ENCODE peak calls at places on chromosomes 7 and 10, in six cellular contexts. One of them, this sample, is unnamed. For H3K27me3, the result is how much of the 10 kb centered on the place peaks cover.

GRCh38 chr10:132590752-132591121 is 53.1 kb downstream of the INPP5A start:
- DNase-seq in left ventricle myocardium inferior: no peak
- DNase-seq in CD4-positive, alpha-beta T cell: no peak
- DNase-seq in fibroblast of lung: no peak
- DNase-seq in psoas muscle: no peak
- DNase-seq in body of pancreas: no peak
- DNase-seq in this sample: no peak

GRCh38 chr10:18400911-18401260 is 250.5 kb downstream of the NSUN6 start:
- DNase-seq in psoas muscle: no peak
- DNase-seq in fibroblast of lung: no peak
- DNase-seq in body of pancreas: peak
- DNase-seq in CD4-positive, alpha-beta T cell: no peak
- DNase-seq in left ventricle myocardium inferior: no peak
- DNase-seq in this sample: no peak

GRCh38 chr7:106281919-106282318 is 2.9 kb downstream of the NAMPT start:
- DNase-seq in left ventricle myocardium inferior: no peak
- DNase-seq in CD4-positive, alpha-beta T cell: no peak
- DNase-seq in body of pancreas: no peak
- DNase-seq in fibroblast of lung: no peak
- DNase-seq in psoas muscle: no peak
- DNase-seq in this sample: no peak

GRCh38 chr10:124650820-124651401 is 93.3 kb downstream of the FAM53B start:
- DNase-seq in psoas muscle: no peak
- DNase-seq in fibroblast of lung: no peak
- DNase-seq in CD4-positive, alpha-beta T cell: peak
- DNase-seq in left ventricle myocardium inferior: no peak
- DNase-seq in body of pancreas: no peak
- DNase-seq in this sample: no peak

GRCh38 chr7:33339074-33339805 is 209.9 kb downstream of the BBS9 start:
- DNase-seq in psoas muscle: no peak
- DNase-seq in left ventricle myocardium inferior: no peak
- DNase-seq in CD4-positive, alpha-beta T cell: no peak
- DNase-seq in body of pancreas: no peak
- DNase-seq in fibroblast of lung: peak
- DNase-seq in this sample: no peak

GRCh38 chr10:97757471-97757870 is 14.3 kb downstream of the SFRP5 start:
- DNase-seq in CD4-positive, alpha-beta T cell: no peak
- DNase-seq in left ventricle myocardium inferior: no peak
- DNase-seq in fibroblast of lung: no peak
- DNase-seq in body of pancreas: no peak
- DNase-seq in psoas muscle: peak
- DNase-seq in this sample: no peak

GRCh38 chr10:72738476-72738875 is 46.5 kb downstream of the MCU start:
- DNase-seq in fibroblast of lung: peak
- DNase-seq in body of pancreas: no peak
- DNase-seq in CD4-positive, alpha-beta T cell: no peak
- DNase-seq in left ventricle myocardium inferior: no peak
- DNase-seq in psoas muscle: no peak
- DNase-seq in this sample: no peak

GRCh38 chr7:141785711-141786552 is 4.1 kb upstream of the TAS2R5 start:
- DNase-seq in fibroblast of lung: peak
- DNase-seq in CD4-positive, alpha-beta T cell: no peak
- DNase-seq in psoas muscle: no peak
- DNase-seq in body of pancreas: peak
- DNase-seq in left ventricle myocardium inferior: no peak
- DNase-seq in this sample: peak

GRCh38 chr10:35379226-35380137 is 43.2 kb downstream of the CCNY start:
- DNase-seq in psoas muscle: peak
- DNase-seq in CD4-positive, alpha-beta T cell: no peak
- DNase-seq in left ventricle myocardium inferior: peak
- DNase-seq in fibroblast of lung: peak
- DNase-seq in body of pancreas: no peak
- DNase-seq in this sample: no peak

GRCh38 chr7:121288894-121289293 is 39.9 kb upstream of the WNT16 start:
- DNase-seq in CD4-positive, alpha-beta T cell: no peak
- DNase-seq in psoas muscle: no peak
- DNase-seq in fibroblast of lung: peak
- DNase-seq in left ventricle myocardium inferior: no peak
- DNase-seq in body of pancreas: no peak
- DNase-seq in this sample: no peak

GRCh38 chr7:157829491-157829890 is 492.7 kb downstream of the DNAJB6 start:
- DNase-seq in psoas muscle: no peak
- DNase-seq in body of pancreas: no peak
- DNase-seq in CD4-positive, alpha-beta T cell: no peak
- DNase-seq in left ventricle myocardium inferior: no peak
- DNase-seq in fibroblast of lung: no peak
- DNase-seq in this sample: no peak

GRCh38 chr10:118793545-118793944 is 38.8 kb upstream of the CACUL1 start:
- DNase-seq in CD4-positive, alpha-beta T cell: no peak
- DNase-seq in fibroblast of lung: no peak
- DNase-seq in left ventricle myocardium inferior: no peak
- DNase-seq in psoas muscle: peak
- DNase-seq in body of pancreas: no peak
- DNase-seq in this sample: no peak

GRCh38 chr10:48364659-48365405 is 58.4 kb downstream of the MAPK8 start:
- DNase-seq in CD4-positive, alpha-beta T cell: no peak
- DNase-seq in psoas muscle: no peak
- DNase-seq in left ventricle myocardium inferior: no peak
- DNase-seq in body of pancreas: no peak
- DNase-seq in fibroblast of lung: peak
- DNase-seq in this sample: peak

GRCh38 chr10:103884681-103885139 is 29.3 kb upstream of the SH3PXD2A start:
- DNase-seq in psoas muscle: no peak
- DNase-seq in body of pancreas: peak
- DNase-seq in fibroblast of lung: peak
- DNase-seq in CD4-positive, alpha-beta T cell: no peak
- DNase-seq in left ventricle myocardium inferior: no peak
- DNase-seq in this sample: peak

GRCh38 chr10:7797582-7797981 is 9.6 kb downstream of the ATP5F1C start:
- DNase-seq in CD4-positive, alpha-beta T cell: no peak
- DNase-seq in left ventricle myocardium inferior: peak
- DNase-seq in fibroblast of lung: peak
- DNase-seq in body of pancreas: no peak
- DNase-seq in psoas muscle: peak
- DNase-seq in this sample: peak

GRCh38 chr7:94620703-94621118 is 35.2 kb downstream of the SGCE start:
- DNase-seq in CD4-positive, alpha-beta T cell: no peak
- DNase-seq in fibroblast of lung: peak
- DNase-seq in body of pancreas: peak
- DNase-seq in psoas muscle: peak
- DNase-seq in left ventricle myocardium inferior: peak
- DNase-seq in this sample: peak

GRCh38 chr10:128465697-128466096 is 339.5 kb upstream of the MKI67 start:
- DNase-seq in body of pancreas: no peak
- DNase-seq in psoas muscle: no peak
- DNase-seq in CD4-positive, alpha-beta T cell: no peak
- DNase-seq in left ventricle myocardium inferior: no peak
- DNase-seq in fibroblast of lung: no peak
- DNase-seq in this sample: no peak

GRCh38 chr7:30699706-30700495 is 17.6 kb upstream of the CRHR2 start:
- DNase-seq in CD4-positive, alpha-beta T cell: no peak
- DNase-seq in body of pancreas: no peak
- DNase-seq in psoas muscle: no peak
- DNase-seq in left ventricle myocardium inferior: no peak
- DNase-seq in fibroblast of lung: no peak
- DNase-seq in this sample: peak
- H3K27me3 ChIP-seq in CD4-positive, alpha-beta T cell: under half
- H3K27me3 ChIP-seq in body of pancreas: under half
- H3K27me3 ChIP-seq in psoas muscle: under half
- H3K27me3 ChIP-seq in left ventricle myocardium inferior: under half
- H3K27me3 ChIP-seq in fibroblast of lung: under half
- H3K27me3 ChIP-seq in this sample: under half

DNA sequence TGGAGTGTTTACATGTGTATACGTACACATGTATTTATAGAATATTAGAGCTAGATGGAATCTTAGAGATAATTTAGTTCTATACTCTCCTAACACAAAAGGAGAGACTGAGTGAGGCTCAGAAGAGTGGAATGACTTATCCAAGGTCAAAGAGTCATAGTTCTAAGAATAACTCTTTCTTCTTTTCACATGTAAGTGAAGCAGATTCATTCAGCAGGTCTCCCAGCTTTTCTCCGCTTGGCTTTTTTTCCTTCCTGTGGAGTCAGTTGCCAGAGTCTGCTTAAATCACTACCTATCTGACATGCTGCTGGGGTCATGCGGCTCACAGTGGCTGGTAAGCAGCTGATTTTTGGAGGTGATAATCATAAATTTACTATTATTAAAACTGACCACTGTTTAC is 432.1 kb downstream of the PLXDC2 start:
- DNase-seq in fibroblast of lung: no peak
- DNase-seq in CD4-positive, alpha-beta T cell: no peak
- DNase-seq in psoas muscle: no peak
- DNase-seq in left ventricle myocardium inferior: no peak
- DNase-seq in body of pancreas: no peak
- DNase-seq in this sample: no peak
- H3K27ac ChIP-seq in fibroblast of lung: no peak
- H3K27ac ChIP-seq in CD4-positive, alpha-beta T cell: no peak
- H3K27ac ChIP-seq in psoas muscle: no peak
- H3K27ac ChIP-seq in left ventricle myocardium inferior: no peak
- H3K27ac ChIP-seq in body of pancreas: no peak
- H3K27ac ChIP-seq in this sample: no peak

GRCh38 chr10:100652406-100653130 is 92.8 kb upstream of the PAX2 start:
- DNase-seq in CD4-positive, alpha-beta T cell: no peak
- DNase-seq in psoas muscle: no peak
- DNase-seq in left ventricle myocardium inferior: no peak
- DNase-seq in body of pancreas: no peak
- DNase-seq in fibroblast of lung: no peak
- DNase-seq in this sample: no peak
- H3K27me3 ChIP-seq in CD4-positive, alpha-beta T cell: half or more
- H3K27me3 ChIP-seq in psoas muscle: under half
- H3K27me3 ChIP-seq in left ventricle myocardium inferior: half or more
- H3K27me3 ChIP-seq in body of pancreas: under half
- H3K27me3 ChIP-seq in fibroblast of lung: under half
- H3K27me3 ChIP-seq in this sample: under half

GRCh38 chr10:89591111-89591795 is 53.8 kb downstream of the PANK1 start:
- DNase-seq in fibroblast of lung: no peak
- DNase-seq in psoas muscle: peak
- DNase-seq in left ventricle myocardium inferior: peak
- DNase-seq in CD4-positive, alpha-beta T cell: no peak
- DNase-seq in body of pancreas: peak
- DNase-seq in this sample: no peak
- H3K27ac ChIP-seq in fibroblast of lung: peak
- H3K27ac ChIP-seq in psoas muscle: peak
- H3K27ac ChIP-seq in left ventricle myocardium inferior: peak
- H3K27ac ChIP-seq in CD4-positive, alpha-beta T cell: no peak
- H3K27ac ChIP-seq in body of pancreas: no peak
- H3K27ac ChIP-seq in this sample: no peak

GRCh38 chr7:139646566-139646965 is 123.1 kb downstream of the CLEC2L start:
- DNase-seq in fibroblast of lung: no peak
- DNase-seq in CD4-positive, alpha-beta T cell: no peak
- DNase-seq in body of pancreas: no peak
- DNase-seq in psoas muscle: no peak
- DNase-seq in left ventricle myocardium inferior: no peak
- DNase-seq in this sample: no peak
- H3K27me3 ChIP-seq in fibroblast of lung: under half
- H3K27me3 ChIP-seq in CD4-positive, alpha-beta T cell: under half
- H3K27me3 ChIP-seq in body of pancreas: under half
- H3K27me3 ChIP-seq in psoas muscle: under half
- H3K27me3 ChIP-seq in left ventricle myocardium inferior: under half
- H3K27me3 ChIP-seq in this sample: under half

GRCh38 chr10:23096814-23097549 is 1.6 kb downstream of the MSRB2 start:
- DNase-seq in CD4-positive, alpha-beta T cell: no peak
- DNase-seq in fibroblast of lung: peak
- DNase-seq in body of pancreas: peak
- DNase-seq in left ventricle myocardium inferior: no peak
- DNase-seq in psoas muscle: no peak
- DNase-seq in this sample: no peak
- H3K27ac ChIP-seq in CD4-positive, alpha-beta T cell: no peak
- H3K27ac ChIP-seq in fibroblast of lung: peak
- H3K27ac ChIP-seq in body of pancreas: peak
- H3K27ac ChIP-seq in left ventricle myocardium inferior: peak
- H3K27ac ChIP-seq in psoas muscle: peak
- H3K27ac ChIP-seq in this sample: no peak

GRCh38 chr10:71079761-71080380 is 132.5 kb upstream of the UNC5B start:
- DNase-seq in CD4-positive, alpha-beta T cell: no peak
- DNase-seq in body of pancreas: no peak
- DNase-seq in left ventricle myocardium inferior: no peak
- DNase-seq in psoas muscle: no peak
- DNase-seq in fibroblast of lung: no peak
- DNase-seq in this sample: no peak

GRCh38 chr10:71077796-71078453 is 134.4 kb upstream of the UNC5B start:
- DNase-seq in fibroblast of lung: no peak
- DNase-seq in left ventricle myocardium inferior: no peak
- DNase-seq in body of pancreas: no peak
- DNase-seq in CD4-positive, alpha-beta T cell: no peak
- DNase-seq in psoas muscle: no peak
- DNase-seq in this sample: no peak

GRCh38 chr10:71076473-71077142 is 135.8 kb upstream of the UNC5B start:
- DNase-seq in psoas muscle: no peak
- DNase-seq in CD4-positive, alpha-beta T cell: no peak
- DNase-seq in body of pancreas: no peak
- DNase-seq in fibroblast of lung: no peak
- DNase-seq in left ventricle myocardium inferior: no peak
- DNase-seq in this sample: no peak

GRCh38 chr10:71077143-71077581 is 135.2 kb upstream of the UNC5B start:
- DNase-seq in body of pancreas: no peak
- DNase-seq in psoas muscle: no peak
- DNase-seq in fibroblast of lung: no peak
- DNase-seq in left ventricle myocardium inferior: no peak
- DNase-seq in CD4-positive, alpha-beta T cell: no peak
- DNase-seq in this sample: no peak

GRCh38 chr10:71078454-71079145 is 133.8 kb upstream of the UNC5B start:
- DNase-seq in fibroblast of lung: no peak
- DNase-seq in left ventricle myocardium inferior: no peak
- DNase-seq in psoas muscle: no peak
- DNase-seq in CD4-positive, alpha-beta T cell: no peak
- DNase-seq in body of pancreas: no peak
- DNase-seq in this sample: no peak
- H3K27me3 ChIP-seq in fibroblast of lung: under half
- H3K27me3 ChIP-seq in left ventricle myocardium inferior: under half
- H3K27me3 ChIP-seq in psoas muscle: under half
- H3K27me3 ChIP-seq in CD4-positive, alpha-beta T cell: under half
- H3K27me3 ChIP-seq in body of pancreas: under half
- H3K27me3 ChIP-seq in this sample: under half